ENCODE peak calls at places on chromosomes 11 and 22, in seven cellular contexts. J, B, P, Y, O, T and Z are unnamed samples.

GRCh38 chr22:20258584-20259335 is 9.4 kb downstream of the RTN4R start:
- DNase-seq in P (no peak), B (no peak), O (peak; percentile 84), T (no peak), Y (no peak), J (no peak), Z (no peak)

GRCh38 chr22:46674906-46675305 is 54.7 kb downstream of the GRAMD4 start:
- DNase-seq in P (no peak), J (no peak), Y (no peak), T (no peak), O (no peak), B (no peak), Z (no peak)

GRCh38 chr11:69365567-69365966 is 71.6 kb downstream of the MYEOV start:
- DNase-seq in J (no peak), B (no peak), Y (no peak), P (peak; percentile 26), T (no peak), O (no peak), Z (no peak)

GRCh38 chr11:82842019-82842418 is 58.2 kb downstream of the PRCP start:
- DNase-seq in O (no peak), T (no peak), B (no peak), J (no peak), P (no peak), Y (no peak), Z (no peak)

GRCh38 chr11:35185696-35186095 is 46.7 kb downstream of the CD44 start:
- DNase-seq in P (no peak), J (no peak), Y (no peak), O (no peak), T (no peak), B (no peak), Z (no peak)

GRCh38 chr11:57480409-57481137 is 20.2 kb downstream of the RTN4RL2 start:
- DNase-seq in O (peak; percentile 85), T (peak; percentile 87), B (peak; percentile 63), J (peak; percentile 79), P (peak; percentile 73), Y (no peak), Z (no peak)

GRCh38 chr22:44003776-44004460 is 20.2 kb upstream of the PARVB start:
- DNase-seq in P (no peak), O (peak; percentile 51), T (peak; percentile 59), Y (no peak), B (no peak), J (no peak), Z (no peak)

GRCh38 chr11:73200256-73200655 is 17.8 kb upstream of the P2RY2 start:
- DNase-seq in B (no peak), Y (no peak), O (no peak), T (peak; percentile 35), P (peak; percentile 28), J (peak; percentile 53), Z (no peak)

GRCh38 chr11:2885676-2886081 is at the start of gene CDKN1C:
- DNase-seq in Y (no peak), P (peak; percentile 90), B (peak; percentile 95), T (peak; percentile 92), J (peak; percentile 96), O (peak; percentile 93), Z (peak; percentile 78)

GRCh38 chr22:40028098-40028425 is 33.3 kb downstream of the FAM83F start:
- DNase-seq in O (no peak), T (peak; percentile 49), Y (no peak), B (no peak), J (peak; percentile 42), P (no peak), Z (no peak)

GRCh38 chr11:33344611-33345010 is 87.4 kb downstream of the HIPK3 start:
- DNase-seq in B (no peak), Y (no peak), T (no peak), J (no peak), O (no peak), P (no peak), Z (no peak)

GRCh38 chr11:82718307-82718706 is 15.4 kb downstream of the FAM181B start:
- DNase-seq in O (peak; percentile 59), P (no peak), T (no peak), J (no peak), B (no peak), Y (no peak), Z (no peak)

GRCh38 chr22:43737150-43737828 is 74.8 kb downstream of the EFCAB6 start:
- DNase-seq in Y (no peak), B (no peak), P (no peak), J (no peak), T (no peak), O (no peak), Z (no peak)

GRCh38 chr11:46342237-46342636 is 5.0 kb upstream of the DGKZ start:
- DNase-seq in O (no peak), Y (no peak), P (no peak), J (no peak), T (no peak), B (no peak), Z (no peak)

GRCh38 chr11:46343520-46343919 is 3.7 kb upstream of the DGKZ start:
- DNase-seq in Y (no peak), O (no peak), P (no peak), B (no peak), J (no peak), T (no peak), Z (no peak)

GRCh38 chr11:46338988-46339666 is 8.1 kb upstream of the DGKZ start:
- DNase-seq in Y (no peak), O (no peak), P (no peak), T (no peak), J (no peak), B (no peak), Z (no peak)

GRCh38 chr11:46339816-46340215 is 7.4 kb upstream of the DGKZ start:
- DNase-seq in P (no peak), J (no peak), O (no peak), B (no peak), Y (no peak), T (no peak), Z (no peak)

GRCh38 chr11:46341454-46341853 is 5.8 kb upstream of the DGKZ start:
- DNase-seq in J (no peak), O (no peak), T (no peak), P (no peak), Y (no peak), B (no peak), Z (no peak)
- H3K4me1 ChIP-seq in J (no peaks in the 10 kb centered on the region), O (peaks cover 16% of the 10 kb centered on the region), T (peaks cover 45% of the 10 kb centered on the region), P (no peaks in the 10 kb centered on the region), Y (peaks cover 15% of the 10 kb centered on the region), B (no peaks in the 10 kb centered on the region), Z (peaks cover 39% of the 10 kb centered on the region)

GRCh38 chr11:12460441-12460840 is 83.1 kb downstream of the PARVA start:
- DNase-seq in T (no peak), O (no peak), P (no peak), B (no peak), J (no peak), Y (no peak), Z (no peak)
- H3K27ac ChIP-seq in T (no peak overlapping the region), O (no peak overlapping the region), P (no peak overlapping the region), B (no peak overlapping the region), J (peak overlapping the region; percentile 64), Y (no peak overlapping the region), Z (no peak overlapping the region)

DNA sequence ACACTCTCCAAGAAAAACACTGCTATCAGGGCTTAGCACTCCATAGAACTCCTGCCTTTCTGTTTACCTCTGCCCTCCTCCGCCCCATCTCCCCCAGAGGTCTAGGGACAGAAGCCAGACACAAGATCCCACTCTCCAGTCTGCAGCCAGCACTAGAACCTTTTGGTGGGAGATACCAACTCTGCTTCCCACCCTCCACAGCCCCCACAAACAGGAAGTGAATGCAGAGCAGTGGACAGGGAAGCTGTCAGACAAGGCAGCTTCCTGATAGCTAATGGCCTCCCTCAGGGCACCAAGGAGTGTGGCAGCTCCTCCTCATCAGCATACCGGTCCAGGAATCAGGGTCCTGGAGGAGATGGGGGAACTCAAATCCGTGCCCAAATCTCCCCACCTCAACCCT is 5.1 kb downstream of the SCN4B start:
- DNase-seq in O (peak; percentile 8), J (no peak), B (no peak), Y (no peak), P (no peak), T (no peak), Z (no peak)
- H3K27me3 ChIP-seq in O (peaks cover 76% of the 10 kb centered on the region), J (no peaks in the 10 kb centered on the region), B (no peaks in the 10 kb centered on the region), Y (peaks cover 44% of the 10 kb centered on the region), P (peaks cover 10% of the 10 kb centered on the region), T (peaks cover 12% of the 10 kb centered on the region), Z (peaks cover 23% of the 10 kb centered on the region)

GRCh38 chr11:64031001-64031400 is 4.7 kb upstream of the FLRT1 start:
- DNase-seq in O (no peak), Y (no peak), T (no peak), P (no peak), B (no peak), J (no peak), Z (no peak)
- H3K4me1 ChIP-seq in O (no peaks in the 10 kb centered on the region), Y (peaks cover 9% of the 10 kb centered on the region), T (peaks cover 7% of the 10 kb centered on the region), P (peaks cover 7% of the 10 kb centered on the region), B (no peaks in the 10 kb centered on the region), J (no peaks in the 10 kb centered on the region), Z (peaks cover 6% of the 10 kb centered on the region)